ENCODE peak calls at places on chromosomes 12 and 14, in four cellular contexts. J, K, Q and D are unnamed samples.

GRCh38 chr14:77485901-77486678 is 12.5 kb downstream of the ISM2 start:
- DNase-seq in J (no peak), Q (peak), K (no peak), D (no peak)

GRCh38 chr12:49667319-49668090 is 39.7 kb downstream of the FMNL3 start:
- DNase-seq in Q (peak), J (no peak), K (no peak), D (no peak)

GRCh38 chr12:79233341-79233761 is 368.8 kb downstream of the SYT1 start:
- DNase-seq in Q (no peak), K (no peak), J (no peak), D (no peak)

GRCh38 chr12:72511493-72511892 is 239.3 kb downstream of the TRHDE start:
- DNase-seq in Q (no peak), J (no peak), K (no peak), D (no peak)

GRCh38 chr12:108516511-108517275 is 1.6 kb downstream of the FICD start:
- DNase-seq in Q (no peak), J (no peak), K (no peak), D (no peak)

GRCh38 chr14:58969951-58970751 is 218.3 kb upstream of the DAAM1 start:
- DNase-seq in J (no peak), K (no peak), Q (peak), D (no peak)

GRCh38 chr12:57983150-57983857 is 41.9 kb downstream of the ATP23 start:
- DNase-seq in Q (peak), J (no peak), K (no peak), D (no peak)

GRCh38 chr12:80472241-80472640 is 28.2 kb downstream of the PTPRQ start:
- DNase-seq in Q (peak), J (no peak), K (no peak), D (no peak)

GRCh38 chr14:69480136-69480535 is 4.4 kb upstream of the PLEKHD1 start:
- DNase-seq in Q (no peak), K (no peak), J (no peak), D (no peak)

GRCh38 chr14:105398726-105399440 is 545 bp downstream of the TEX22 start:
- DNase-seq in K (no peak), J (no peak), Q (peak), D (no peak)

GRCh38 chr12:119989619-119990381 is 764 bp downstream of the BICDL1 start:
- DNase-seq in Q (peak), J (peak), K (peak), D (peak)

GRCh38 chr12:84738481-84738972 is 174.1 kb downstream of the SLC6A15 start:
- DNase-seq in Q (peak), K (no peak), J (no peak), D (no peak)

GRCh38 chr12:53376747-53377146 is 3.2 kb upstream of the SP1 start:
- DNase-seq in J (no peak), K (no peak), Q (no peak), D (no peak)

GRCh38 chr14:64174922-64175782 is 119.0 kb downstream of the ESR2 start:
- DNase-seq in Q (no peak), J (no peak), K (no peak), D (no peak)

GRCh38 chr12:84913151-84913550 is 552 bp upstream of the SLC6A15 start:
- DNase-seq in J (no peak), K (no peak), Q (no peak), D (no peak)

GRCh38 chr12:106106129-106106566 is 32.6 kb downstream of the NUAK1 start:
- DNase-seq in K (no peak), J (no peak), Q (no peak), D (no peak)

GRCh38 chr12:79689477-79690155 is 1.1 kb downstream of the PAWR start:
- DNase-seq in K (peak), J (no peak), Q (peak), D (peak)

GRCh38 chr12:108043750-108044149 is 85.3 kb upstream of the WSCD2 start:
- DNase-seq in J (no peak), K (no peak), Q (no peak), D (no peak)

GRCh38 chr12:981176-981828 is 9.7 kb upstream of the ERC1 start:
- DNase-seq in Q (no peak), J (no peak), K (no peak), D (no peak)

GRCh38 chr12:54463034-54463433 is 10.4 kb downstream of the GTSF1 start:
- DNase-seq in J (no peak), Q (peak), K (peak), D (no peak)

GRCh38 chr12:95066091-95066855 is 7.1 kb downstream of the NR2C1 start:
- DNase-seq in J (no peak), Q (no peak), K (no peak), D (no peak)

GRCh38 chr12:76012656-76013055 is 18.9 kb downstream of the PHLDA1 start:
- DNase-seq in K (no peak), Q (no peak), J (no peak), D (no peak)

GRCh38 chr14:92945544-92945943 is 22.6 kb downstream of the CHGA start:
- DNase-seq in Q (no peak), J (no peak), K (no peak), D (no peak)

GRCh38 chr12:47281667-47282171 is 202.0 kb upstream of the AMIGO2 start:
- DNase-seq in Q (peak), K (no peak), J (no peak), D (no peak)

GRCh38 chr12:47744005-47744651 is 14.6 kb downstream of the RAPGEF3 start:
- DNase-seq in K (no peak), Q (no peak), J (no peak), D (no peak)

GRCh38 chr12:53031616-53032015 is 18.2 kb upstream of the TNS2 start:
- DNase-seq in J (no peak), Q (no peak), K (no peak), D (no peak)

GRCh38 chr12:108236366-108236765 is 102.7 kb downstream of the CMKLR1 start:
- DNase-seq in Q (no peak), J (no peak), K (no peak), D (no peak)

GRCh38 chr12:79407671-79408622 is 282.8 kb downstream of the PAWR start:
- DNase-seq in J (no peak), Q (peak), K (peak), D (no peak)

GRCh38 chr12:11171953-11172675 is 1.1 kb downstream of the SMIM10L1 start:
- DNase-seq in J (no peak), Q (peak), K (no peak), D (no peak)

GRCh38 chr12:6843118-6843902 is 2.6 kb downstream of the GNB3 start:
- DNase-seq in K (no peak), Q (no peak), J (no peak), D (no peak)